ENCODE peak calls at places on chromosomes 16 and 17, in seven cellular contexts. One of them, this sample, is unnamed.

GRCh38 chr16:11877374-11877773 is 26.0 kb upstream of the RSL1D1 start:
- DNase-seq in stomach: no peak
- DNase-seq in foreskin fibroblast: peak
- DNase-seq in ascending aorta: no peak
- DNase-seq in fibroblast of villous mesenchyme: peak
- DNase-seq in fibroblast of lung: peak
- DNase-seq in choroid plexus epithelial cell: peak
- DNase-seq in this sample: no peak

GRCh38 chr17:35082073-35082657 is 18.7 kb upstream of the RFFL start:
- DNase-seq in choroid plexus epithelial cell: peak
- DNase-seq in stomach: no peak
- DNase-seq in foreskin fibroblast: peak
- DNase-seq in fibroblast of villous mesenchyme: peak
- DNase-seq in ascending aorta: no peak
- DNase-seq in fibroblast of lung: peak
- DNase-seq in this sample: peak

GRCh38 chr16:19709381-19710136 is 8.5 kb downstream of the KNOP1 start:
- DNase-seq in stomach: no peak
- DNase-seq in ascending aorta: no peak
- DNase-seq in fibroblast of villous mesenchyme: no peak
- DNase-seq in foreskin fibroblast: no peak
- DNase-seq in choroid plexus epithelial cell: no peak
- DNase-seq in fibroblast of lung: no peak
- DNase-seq in this sample: no peak

GRCh38 chr17:49630113-49630900 is 47.6 kb downstream of the SPOP start:
- DNase-seq in ascending aorta: no peak
- DNase-seq in fibroblast of villous mesenchyme: no peak
- DNase-seq in foreskin fibroblast: no peak
- DNase-seq in choroid plexus epithelial cell: no peak
- DNase-seq in fibroblast of lung: no peak
- DNase-seq in stomach: no peak
- DNase-seq in this sample: no peak

GRCh38 chr16:24007934-24008333 is 172.2 kb downstream of the PRKCB start:
- DNase-seq in fibroblast of lung: no peak
- DNase-seq in choroid plexus epithelial cell: no peak
- DNase-seq in fibroblast of villous mesenchyme: no peak
- DNase-seq in foreskin fibroblast: no peak
- DNase-seq in stomach: no peak
- DNase-seq in ascending aorta: no peak
- DNase-seq in this sample: no peak

GRCh38 chr17:3529817-3530741 is 27.5 kb downstream of the TRPV3 start:
- DNase-seq in stomach: no peak
- DNase-seq in ascending aorta: no peak
- DNase-seq in foreskin fibroblast: peak
- DNase-seq in fibroblast of lung: peak
- DNase-seq in fibroblast of villous mesenchyme: peak
- DNase-seq in choroid plexus epithelial cell: peak
- DNase-seq in this sample: no peak

GRCh38 chr17:61400786-61401279 is 1.2 kb downstream of the TBX2 start:
- DNase-seq in stomach: no peak
- DNase-seq in ascending aorta: no peak
- DNase-seq in foreskin fibroblast: peak
- DNase-seq in fibroblast of villous mesenchyme: peak
- DNase-seq in choroid plexus epithelial cell: peak
- DNase-seq in fibroblast of lung: peak
- DNase-seq in this sample: no peak

GRCh38 chr17:6548034-6548433 is 8.3 kb downstream of the PITPNM3 start:
- DNase-seq in choroid plexus epithelial cell: no peak
- DNase-seq in stomach: no peak
- DNase-seq in fibroblast of villous mesenchyme: no peak
- DNase-seq in ascending aorta: no peak
- DNase-seq in foreskin fibroblast: no peak
- DNase-seq in fibroblast of lung: no peak
- DNase-seq in this sample: no peak

GRCh38 chr17:31532161-31532515 is 140.7 kb downstream of the RAB11FIP4 start:
- DNase-seq in fibroblast of villous mesenchyme: no peak
- DNase-seq in stomach: no peak
- DNase-seq in ascending aorta: no peak
- DNase-seq in fibroblast of lung: no peak
- DNase-seq in foreskin fibroblast: no peak
- DNase-seq in choroid plexus epithelial cell: no peak
- DNase-seq in this sample: no peak

GRCh38 chr17:73342057-73342522 is 30.3 kb upstream of the CDC42EP4 start:
- DNase-seq in fibroblast of villous mesenchyme: peak
- DNase-seq in fibroblast of lung: peak
- DNase-seq in ascending aorta: peak
- DNase-seq in choroid plexus epithelial cell: peak
- DNase-seq in foreskin fibroblast: peak
- DNase-seq in stomach: peak
- DNase-seq in this sample: peak

GRCh38 chr17:75637561-75637960 is 4.3 kb downstream of the SMIM5 start:
- DNase-seq in fibroblast of lung: no peak
- DNase-seq in stomach: peak
- DNase-seq in fibroblast of villous mesenchyme: no peak
- DNase-seq in ascending aorta: no peak
- DNase-seq in foreskin fibroblast: no peak
- DNase-seq in choroid plexus epithelial cell: no peak
- DNase-seq in this sample: no peak

GRCh38 chr17:63919311-63919723 is 678 bp upstream of the GH1 start:
- DNase-seq in fibroblast of lung: peak
- DNase-seq in foreskin fibroblast: peak
- DNase-seq in fibroblast of villous mesenchyme: peak
- DNase-seq in stomach: peak
- DNase-seq in ascending aorta: no peak
- DNase-seq in choroid plexus epithelial cell: peak
- DNase-seq in this sample: peak

GRCh38 chr16:68069511-68070248 is 15.5 kb upstream of the NFATC3 start:
- DNase-seq in fibroblast of lung: no peak
- DNase-seq in fibroblast of villous mesenchyme: no peak
- DNase-seq in choroid plexus epithelial cell: no peak
- DNase-seq in stomach: no peak
- DNase-seq in ascending aorta: no peak
- DNase-seq in foreskin fibroblast: no peak
- DNase-seq in this sample: no peak

GRCh38 chr17:12730931-12731521 is 58.3 kb upstream of the ARHGAP44 start:
- DNase-seq in choroid plexus epithelial cell: peak
- DNase-seq in foreskin fibroblast: peak
- DNase-seq in stomach: peak
- DNase-seq in ascending aorta: peak
- DNase-seq in fibroblast of villous mesenchyme: peak
- DNase-seq in fibroblast of lung: peak
- DNase-seq in this sample: peak

DNA sequence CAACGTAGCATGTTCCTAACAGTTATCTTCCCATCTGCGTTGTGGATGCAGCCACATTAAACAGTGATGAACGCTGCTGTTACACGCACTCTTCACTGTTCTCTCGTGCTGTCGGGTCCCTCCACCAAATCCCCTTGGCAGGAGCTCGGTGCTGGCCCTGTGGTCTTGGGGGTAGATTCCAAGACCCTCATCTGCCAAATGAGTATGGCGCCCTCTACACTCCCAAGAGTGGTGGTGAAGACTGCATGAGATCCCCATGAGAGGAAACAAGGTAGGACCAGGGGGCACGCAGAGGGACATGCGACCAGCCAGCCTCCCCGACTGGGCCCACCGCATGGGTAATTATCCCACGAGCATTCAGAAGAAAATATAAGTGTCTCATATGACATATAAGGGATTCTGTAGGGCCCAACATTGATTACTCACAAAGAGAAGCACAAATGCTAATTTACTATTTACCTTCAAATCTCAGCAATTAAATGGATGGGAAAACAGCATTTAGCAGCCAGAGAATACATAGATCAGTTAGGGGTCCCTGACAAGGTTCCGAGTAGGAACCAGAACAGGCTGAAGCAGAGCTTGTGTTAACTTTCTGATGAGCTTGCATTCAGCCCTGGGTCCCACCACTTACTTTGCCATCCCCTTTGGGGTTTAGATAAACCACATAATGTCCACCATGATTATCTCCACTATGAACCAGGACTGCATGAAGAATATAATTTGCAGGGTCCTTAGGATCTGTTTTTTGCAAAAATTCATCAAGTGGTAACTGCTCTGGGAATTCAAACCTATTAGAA is 23.8 kb downstream of the LITAFD start:
- DNase-seq in fibroblast of lung: no peak
- DNase-seq in foreskin fibroblast: no peak
- DNase-seq in fibroblast of villous mesenchyme: no peak
- DNase-seq in choroid plexus epithelial cell: no peak
- DNase-seq in stomach: no peak
- DNase-seq in ascending aorta: no peak
- DNase-seq in this sample: no peak
- TF ChIP-seq CTCF in fibroblast of lung: peak
- TF ChIP-seq CTCF in foreskin fibroblast: peak
- TF ChIP-seq CTCF in fibroblast of villous mesenchyme: peak
- TF ChIP-seq CTCF in choroid plexus epithelial cell: peak
- TF ChIP-seq CTCF in stomach: no peak
- TF ChIP-seq CTCF in ascending aorta: no peak
- TF ChIP-seq CTCF in this sample: peak

GRCh38 chr16:78817442-78817829 is 718.0 kb downstream of the WWOX start:
- DNase-seq in ascending aorta: no peak
- DNase-seq in foreskin fibroblast: no peak
- DNase-seq in fibroblast of villous mesenchyme: no peak
- DNase-seq in stomach: no peak
- DNase-seq in choroid plexus epithelial cell: no peak
- DNase-seq in fibroblast of lung: no peak
- DNase-seq in this sample: no peak
- H3K4me3 ChIP-seq in ascending aorta: no peak
- H3K4me3 ChIP-seq in foreskin fibroblast: no peak
- H3K4me3 ChIP-seq in fibroblast of villous mesenchyme: no peak
- H3K4me3 ChIP-seq in stomach: no peak
- H3K4me3 ChIP-seq in choroid plexus epithelial cell: no peak
- H3K4me3 ChIP-seq in fibroblast of lung: no peak
- H3K4me3 ChIP-seq in this sample: no peak

GRCh38 chr16:78285437-78285917 is 186.0 kb downstream of the WWOX start:
- DNase-seq in stomach: no peak
- DNase-seq in ascending aorta: no peak
- DNase-seq in fibroblast of lung: no peak
- DNase-seq in foreskin fibroblast: no peak
- DNase-seq in choroid plexus epithelial cell: no peak
- DNase-seq in fibroblast of villous mesenchyme: no peak
- DNase-seq in this sample: no peak
- TF ChIP-seq CTCF in stomach: no peak
- TF ChIP-seq CTCF in ascending aorta: no peak
- TF ChIP-seq CTCF in fibroblast of lung: no peak
- TF ChIP-seq CTCF in foreskin fibroblast: no peak
- TF ChIP-seq CTCF in choroid plexus epithelial cell: no peak
- TF ChIP-seq CTCF in fibroblast of villous mesenchyme: no peak
- TF ChIP-seq CTCF in this sample: no peak

DNA sequence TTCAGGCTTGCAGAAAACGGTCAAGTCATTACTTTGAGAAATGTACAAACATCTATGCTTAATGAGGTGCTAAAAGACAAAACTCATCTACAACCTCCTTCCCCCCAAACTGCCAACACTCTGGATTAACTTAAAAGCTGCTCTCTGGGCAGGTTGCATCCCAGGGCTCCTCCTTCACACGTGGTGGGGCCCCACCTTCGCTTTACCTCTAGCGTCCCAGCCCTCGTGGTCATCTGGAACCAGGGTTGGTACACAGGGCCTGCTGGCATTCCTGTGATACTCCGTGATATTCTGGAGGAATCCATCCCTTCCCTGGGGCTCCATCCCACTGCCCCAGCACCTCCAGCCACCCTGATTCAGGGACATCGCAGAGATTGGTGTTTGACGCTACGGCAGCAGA is 4.8 kb downstream of the METRNL start:
- DNase-seq in fibroblast of villous mesenchyme: no peak
- DNase-seq in foreskin fibroblast: no peak
- DNase-seq in fibroblast of lung: no peak
- DNase-seq in stomach: no peak
- DNase-seq in ascending aorta: no peak
- DNase-seq in choroid plexus epithelial cell: no peak
- DNase-seq in this sample: no peak
- H3K4me3 ChIP-seq in fibroblast of villous mesenchyme: peak
- H3K4me3 ChIP-seq in foreskin fibroblast: peak
- H3K4me3 ChIP-seq in fibroblast of lung: peak
- H3K4me3 ChIP-seq in stomach: no peak
- H3K4me3 ChIP-seq in ascending aorta: peak
- H3K4me3 ChIP-seq in choroid plexus epithelial cell: no peak
- H3K4me3 ChIP-seq in this sample: no peak

This sample was measured in bronchial epithelial cell.